ENCODE peak calls at places on chromosomes 5 and 9, in seven cellular contexts. O, I, U, F, J, X and H are unnamed samples.

GRCh38 chr9:84898188-84898587 is 228.7 kb downstream of the NTRK2 start:
- DNase-seq in I (no peak), U (no peak), J (no peak), F (no peak), O (no peak), X (no peak), H (no peak)

GRCh38 chr9:97109194-97109811 is 70.4 kb upstream of the CTSV start:
- DNase-seq in J (peak), U (no peak), O (peak), X (no peak), F (peak), I (peak), H (peak)

GRCh38 chr9:21995652-21996275 is 1.2 kb downstream of the CDKN2B-AS1 start:
- DNase-seq in X (peak), U (no peak), J (peak), I (peak), F (peak), O (no peak), H (no peak)

GRCh38 chr5:151611127-151611775 is 20.1 kb upstream of the FAT2 start:
- DNase-seq in O (no peak), X (no peak), I (no peak), F (no peak), U (no peak), J (no peak), H (no peak)

GRCh38 chr9:34451545-34451944 is 6.8 kb downstream of the FAM219A start:
- DNase-seq in F (no peak), J (peak), U (no peak), X (no peak), O (no peak), I (no peak), H (peak)

GRCh38 chr9:2014696-2015580 is at the start of gene SMARCA2:
- DNase-seq in X (peak), J (peak), U (peak), O (peak), I (peak), F (peak), H (peak)

GRCh38 chr5:170143091-170143490 is 37.4 kb downstream of the FOXI1 start:
- DNase-seq in J (no peak), F (no peak), U (no peak), X (no peak), I (no peak), O (no peak), H (no peak)

GRCh38 chr9:136119259-136120118 is 814 bp upstream of the TMEM250 start:
- DNase-seq in F (peak), I (peak), J (peak), X (no peak), U (no peak), O (no peak), H (peak)

GRCh38 chr5:166772770-166773169 is 1518.7 kb upstream of the WWC1 start:
- DNase-seq in I (no peak), J (no peak), U (no peak), X (no peak), O (no peak), F (no peak), H (no peak)

GRCh38 chr5:126594077-126594476 is 942 bp downstream of the ALDH7A1 start:
- DNase-seq in I (no peak), U (no peak), X (no peak), F (peak), O (peak), J (peak), H (no peak)

GRCh38 chr9:567128-567745 is 274.3 kb upstream of the DMRT1 start:
- DNase-seq in O (no peak), F (no peak), U (no peak), J (no peak), X (no peak), I (no peak), H (no peak)

GRCh38 chr9:97809666-97810344 is 43.2 kb upstream of the FOXE1 start:
- DNase-seq in O (no peak), U (no peak), J (no peak), X (no peak), F (peak), I (no peak), H (no peak)

GRCh38 chr5:14452685-14453084 is 128.9 kb upstream of the OTULINL start:
- DNase-seq in J (peak), O (no peak), F (no peak), X (no peak), I (no peak), U (peak), H (no peak)

GRCh38 chr5:179337227-179338122 is 7.8 kb downstream of the ADAMTS2 start:
- DNase-seq in I (no peak), F (no peak), U (no peak), J (no peak), X (no peak), O (no peak), H (no peak)

GRCh38 chr9:130939405-130939941 is 426 bp upstream of the FIBCD1 start:
- DNase-seq in J (peak), O (no peak), I (no peak), X (no peak), U (no peak), F (no peak), H (no peak)

GRCh38 chr5:59390074-59390659 is 503.4 kb downstream of the PDE4D start:
- DNase-seq in X (no peak), I (no peak), U (peak), O (peak), F (peak), J (peak), H (no peak)

GRCh38 chr5:123035950-123036390 is 555 bp downstream of the PPIC start:
- DNase-seq in X (peak), F (peak), J (peak), I (peak), O (peak), U (peak), H (peak)

GRCh38 chr5:10602031-10602806 is 38.3 kb downstream of the ANKRD33B start:
- DNase-seq in O (no peak), F (no peak), X (no peak), U (no peak), J (no peak), I (no peak), H (no peak)

GRCh38 chr9:104980039-104980654 is 52.2 kb upstream of the ABCA1 start:
- DNase-seq in U (no peak), I (no peak), X (no peak), F (peak), O (no peak), J (no peak), H (no peak)

GRCh38 chr5:35857606-35858205 is 1.0 kb downstream of the IL7R start:
- DNase-seq in U (no peak), F (peak), I (no peak), X (no peak), O (no peak), J (peak), H (no peak)

GRCh38 chr5:51387854-51388320 is 4.6 kb downstream of the ISL1 start:
- DNase-seq in F (no peak), J (no peak), I (no peak), U (no peak), O (no peak), X (no peak), H (no peak)

GRCh38 chr9:132023409-132024180 is 56.1 kb downstream of the MED27 start:
- DNase-seq in X (no peak), U (no peak), J (no peak), F (no peak), O (no peak), I (no peak), H (no peak)

GRCh38 chr5:155056644-155057269 is 43.2 kb downstream of the KIF4B start:
- DNase-seq in I (no peak), U (no peak), O (no peak), X (no peak), J (no peak), F (no peak), H (no peak)

GRCh38 chr5:177232358-177232757 is 71.2 kb downstream of the RAB24 start:
- DNase-seq in O (no peak), U (no peak), I (no peak), X (no peak), J (no peak), F (no peak), H (no peak)

GRCh38 chr5:35908266-35908665 is 30.2 kb downstream of the CAPSL start:
- DNase-seq in U (no peak), J (no peak), O (no peak), X (no peak), F (no peak), I (no peak), H (no peak)

GRCh38 chr5:132469380-132470372 is 20.9 kb downstream of the IRF1 start:
- DNase-seq in U (peak), F (no peak), X (no peak), J (peak), I (peak), O (no peak), H (no peak)

GRCh38 chr5:51302358-51302757 is 80.9 kb upstream of the ISL1 start:
- DNase-seq in I (no peak), F (no peak), X (no peak), O (no peak), J (no peak), U (no peak), H (no peak)

GRCh38 chr5:393846-394275 is 49.1 kb upstream of the EXOC3 start:
- DNase-seq in I (no peak), O (peak), J (peak), F (no peak), U (no peak), X (no peak), H (no peak)

GRCh38 chr5:394671-395155 is 48.3 kb upstream of the EXOC3 start:
- DNase-seq in I (peak), U (no peak), X (no peak), J (no peak), F (no peak), O (peak), H (no peak)

GRCh38 chr5:390571-391491 is 52.1 kb upstream of the EXOC3 start:
- DNase-seq in X (no peak), O (peak), F (peak), U (peak), J (no peak), I (peak), H (no peak)

GRCh38 chr5:389891-390290 is 53.1 kb upstream of the EXOC3 start:
- DNase-seq in J (no peak), F (no peak), O (peak), I (no peak), X (no peak), U (no peak), H (no peak)

DNA sequence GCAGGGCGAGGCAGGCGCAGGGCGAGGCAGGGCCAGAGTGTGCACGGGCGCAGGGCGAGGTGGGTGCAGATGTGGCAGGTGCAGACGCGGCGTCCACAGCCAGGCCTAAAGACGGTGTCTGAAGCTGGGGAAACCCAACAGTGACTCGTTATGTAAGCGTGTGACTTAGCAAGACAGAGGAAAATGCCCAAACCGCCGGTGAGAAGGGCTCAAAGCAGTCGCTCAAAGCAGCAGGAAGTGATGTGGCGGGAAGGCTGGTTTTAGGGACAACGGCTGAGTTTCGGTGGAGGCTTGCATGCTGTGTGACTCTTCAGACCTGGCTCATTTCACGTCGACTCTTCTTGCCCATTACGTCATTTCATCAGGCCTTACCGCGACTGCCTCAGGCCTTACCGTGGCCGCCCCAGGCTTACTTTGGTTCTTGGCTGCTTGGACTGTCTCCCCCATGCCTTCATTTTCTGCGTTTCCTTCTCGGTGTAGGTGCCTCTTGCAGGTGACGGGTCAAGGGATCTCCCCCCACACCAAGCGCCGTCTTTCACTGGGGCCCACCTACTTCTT is 50.5 kb upstream of the EXOC3 start:
- DNase-seq in F (peak), U (peak), O (no peak), I (peak), X (no peak), J (peak), H (peak)
- TF ChIP-seq POLR2A in F (no peak), U (no peak), O (no peak), I (no peak), X (peak), J (no peak), H (no peak)

GRCh38 chr9:125190371-125190801 is 783 bp upstream of the PPP6C start:
- DNase-seq in I (no peak), F (no peak), U (no peak), J (no peak), O (no peak), X (no peak), H (no peak)

GRCh38 chr9:125189011-125189360 is 617 bp downstream of the PPP6C start:
- DNase-seq in F (peak), X (peak), I (peak), U (no peak), J (no peak), O (peak), H (peak)

DNA sequence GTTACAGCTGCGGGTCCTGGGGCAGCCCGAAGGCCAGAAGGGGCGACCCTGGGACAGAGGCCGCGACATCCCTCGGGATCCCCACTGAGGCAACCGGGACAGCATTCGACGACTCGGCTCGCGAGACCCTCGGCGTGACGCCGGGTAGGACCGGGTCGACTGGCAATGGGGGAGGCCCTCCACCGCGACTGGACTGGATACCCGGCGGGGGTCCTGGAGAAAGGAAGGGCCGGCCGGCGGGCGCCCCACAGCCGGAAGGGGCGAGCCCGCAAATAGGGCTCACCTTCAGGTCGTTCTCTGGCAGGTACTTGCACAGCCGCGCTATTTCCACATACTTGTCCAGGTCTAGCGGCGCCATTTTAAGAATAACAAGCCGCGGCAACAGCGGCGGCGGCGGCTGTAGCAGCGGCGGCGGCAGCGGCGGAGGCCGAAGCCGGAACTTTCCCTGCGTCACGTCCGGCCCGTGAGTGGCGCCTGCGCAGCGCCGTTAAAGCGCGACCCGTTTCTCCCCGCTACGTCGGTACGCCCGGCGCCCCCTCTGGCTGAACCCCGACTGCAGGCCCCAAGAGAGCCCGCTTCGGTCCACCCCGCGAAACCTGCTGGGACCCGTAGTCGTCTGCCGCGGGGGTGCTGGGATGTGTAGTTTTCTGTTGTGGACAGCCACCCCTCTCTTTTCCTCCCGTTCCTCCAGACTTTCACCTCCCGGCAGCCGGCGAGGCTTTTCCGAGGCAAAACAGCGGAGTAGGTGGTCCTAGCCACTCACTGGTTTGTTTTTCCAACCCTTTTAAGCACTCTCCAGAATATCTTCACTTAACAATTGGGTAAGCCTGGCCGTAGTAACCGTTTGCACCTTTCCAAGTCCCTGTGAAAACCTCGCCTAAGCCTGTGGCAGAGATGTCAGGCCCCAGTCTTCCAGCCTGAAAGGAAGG is at the start of gene PPP6C:
- DNase-seq in J (peak), O (peak), I (peak), X (peak), F (peak), U (peak), H (peak)
- TF ChIP-seq POLR2A in J (peak), O (peak), I (peak), X (peak), F (peak), U (peak), H (peak)

GRCh38 chr9:95875305-95876137 is at the start of gene ERCC6L2:
- DNase-seq in J (peak), I (peak), O (peak), U (peak), X (peak), F (peak), H (peak)
- TF ChIP-seq POLR2A in J (peak), I (peak), O (peak), U (peak), X (peak), F (peak), H (peak)

GRCh38 chr5:138032572-138033274 is at the start of gene FAM13B:
- DNase-seq in I (peak), X (peak), U (peak), F (peak), J (peak), O (peak), H (peak)
- TF ChIP-seq POLR2A in I (peak), X (peak), U (peak), F (peak), J (peak), O (peak), H (peak)

DNA sequence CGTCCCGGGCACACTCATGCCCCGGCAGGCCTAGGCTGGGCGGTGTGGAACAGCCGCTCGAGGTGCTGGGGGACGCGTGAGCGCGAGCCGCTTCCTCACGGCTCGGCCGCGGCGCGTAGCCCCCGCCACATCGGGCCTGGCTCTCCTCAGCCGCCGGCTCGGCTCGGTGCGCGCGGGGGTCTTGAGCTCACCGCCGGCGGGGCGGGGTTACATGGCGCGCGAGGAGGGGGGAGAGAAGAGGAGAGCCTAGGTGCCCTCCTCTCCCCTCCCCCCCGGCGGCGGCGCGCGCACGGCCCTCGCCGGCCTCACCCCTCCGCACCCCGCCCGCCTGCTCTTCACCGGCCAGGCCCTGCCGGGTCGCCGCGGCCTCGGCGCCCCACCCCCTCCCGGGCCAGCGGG is 7.7 kb downstream of the RANBP6 start:
- DNase-seq in X (peak), J (peak), I (peak), U (peak), F (peak), O (peak), H (peak)
- TF ChIP-seq POLR2A in X (peak), J (no peak), I (no peak), U (no peak), F (no peak), O (no peak), H (no peak)

DNA sequence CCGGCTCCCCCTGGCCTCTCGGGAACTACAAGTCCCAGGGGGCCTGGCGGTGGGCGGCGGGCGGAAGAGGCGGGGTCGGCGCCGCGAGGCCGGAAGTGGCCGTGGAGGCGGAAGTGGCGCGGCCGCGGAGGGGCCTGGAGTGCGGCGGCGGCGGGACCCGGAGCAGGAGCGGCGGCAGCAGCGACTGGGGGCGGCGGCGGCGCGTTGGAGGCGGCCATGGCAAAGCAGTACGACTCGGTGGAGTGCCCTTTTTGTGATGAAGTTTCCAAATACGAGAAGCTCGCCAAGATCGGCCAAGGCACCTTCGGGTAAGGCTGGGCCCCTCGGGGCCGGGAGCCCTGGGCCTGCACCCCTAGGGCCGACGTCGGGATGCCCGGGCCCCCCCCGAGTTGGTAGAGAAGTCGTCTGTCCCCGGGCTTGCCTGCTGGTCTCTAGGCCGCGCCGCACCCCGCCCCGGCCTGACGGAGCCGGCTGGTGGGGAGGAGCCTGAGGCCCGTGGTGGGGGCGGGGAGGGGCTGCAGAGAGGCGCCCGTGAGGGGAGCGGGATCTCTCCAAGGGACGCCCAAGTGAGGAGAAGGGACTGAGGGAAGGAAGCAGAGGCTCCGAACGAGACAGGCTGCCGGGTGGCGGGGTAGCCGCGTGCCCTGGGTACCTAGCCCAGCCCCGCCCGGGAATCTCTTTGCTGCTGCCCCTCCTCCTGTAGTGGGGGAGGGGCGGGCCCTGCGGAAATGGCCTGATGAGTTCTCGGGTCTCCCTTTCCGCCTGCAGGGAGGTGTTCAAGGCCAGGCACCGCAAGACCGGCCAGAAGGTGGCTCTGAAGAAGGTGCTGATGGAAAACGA is at the start of gene CDK9:
- DNase-seq in U (peak), F (peak), O (peak), X (peak), J (peak), I (peak), H (peak)
- TF ChIP-seq POLR2A in U (peak), F (no peak), O (peak), X (peak), J (peak), I (peak), H (peak)